ENCODE peak calls at places on chromosomes 11 and 22, in five cellular contexts. One of them, this sample, is unnamed.

GRCh38 chr11:2450321-2451041 is 5.7 kb downstream of the KCNQ1 start:
- DNase-seq in activated CD4-positive, CD25-positive, alpha-beta regulatory T cell: no peak
- DNase-seq in cardiac septum: no peak
- DNase-seq in stimulated activated CD8-positive, alpha-beta memory T cell treated with anti-CD3 and anti-CD28 coated beads, Interleukin-15, amount 100 ng/mL, for 1 hour: no peak
- DNase-seq in retina: no peak
- DNase-seq in this sample: no peak

GRCh38 chr11:3101921-3102640 is 44.9 kb upstream of the CARS1 start:
- DNase-seq in activated CD4-positive, CD25-positive, alpha-beta regulatory T cell: no peak
- DNase-seq in cardiac septum: peak
- DNase-seq in stimulated activated CD8-positive, alpha-beta memory T cell treated with anti-CD3 and anti-CD28 coated beads, Interleukin-15, amount 100 ng/mL, for 1 hour: no peak
- DNase-seq in retina: no peak
- DNase-seq in this sample: no peak

GRCh38 chr22:43159484-43160178 is 8.3 kb downstream of the TSPO start:
- DNase-seq in activated CD4-positive, CD25-positive, alpha-beta regulatory T cell: no peak
- DNase-seq in cardiac septum: no peak
- DNase-seq in stimulated activated CD8-positive, alpha-beta memory T cell treated with anti-CD3 and anti-CD28 coated beads, Interleukin-15, amount 100 ng/mL, for 1 hour: no peak
- DNase-seq in retina: no peak
- DNase-seq in this sample: no peak

GRCh38 chr11:128458316-128458715 is 129.0 kb downstream of the ETS1 start:
- DNase-seq in activated CD4-positive, CD25-positive, alpha-beta regulatory T cell: no peak
- DNase-seq in cardiac septum: no peak
- DNase-seq in stimulated activated CD8-positive, alpha-beta memory T cell treated with anti-CD3 and anti-CD28 coated beads, Interleukin-15, amount 100 ng/mL, for 1 hour: no peak
- DNase-seq in retina: no peak
- DNase-seq in this sample: peak

GRCh38 chr11:119316729-119317591 is at the start of gene MCAM:
- DNase-seq in activated CD4-positive, CD25-positive, alpha-beta regulatory T cell: no peak
- DNase-seq in cardiac septum: no peak
- DNase-seq in stimulated activated CD8-positive, alpha-beta memory T cell treated with anti-CD3 and anti-CD28 coated beads, Interleukin-15, amount 100 ng/mL, for 1 hour: no peak
- DNase-seq in retina: peak
- DNase-seq in this sample: no peak

GRCh38 chr11:126808851-126809250 is 191.7 kb downstream of the KIRREL3 start:
- DNase-seq in activated CD4-positive, CD25-positive, alpha-beta regulatory T cell: no peak
- DNase-seq in cardiac septum: no peak
- DNase-seq in stimulated activated CD8-positive, alpha-beta memory T cell treated with anti-CD3 and anti-CD28 coated beads, Interleukin-15, amount 100 ng/mL, for 1 hour: no peak
- DNase-seq in retina: no peak
- DNase-seq in this sample: no peak

GRCh38 chr11:2775083-2775625 is 75.4 kb upstream of the KCNQ1OT1 start:
- DNase-seq in activated CD4-positive, CD25-positive, alpha-beta regulatory T cell: no peak
- DNase-seq in cardiac septum: no peak
- DNase-seq in stimulated activated CD8-positive, alpha-beta memory T cell treated with anti-CD3 and anti-CD28 coated beads, Interleukin-15, amount 100 ng/mL, for 1 hour: no peak
- DNase-seq in retina: no peak
- DNase-seq in this sample: no peak

GRCh38 chr22:38222797-38223119 is 21.0 kb downstream of the MAFF start:
- DNase-seq in activated CD4-positive, CD25-positive, alpha-beta regulatory T cell: no peak
- DNase-seq in cardiac septum: no peak
- DNase-seq in stimulated activated CD8-positive, alpha-beta memory T cell treated with anti-CD3 and anti-CD28 coated beads, Interleukin-15, amount 100 ng/mL, for 1 hour: no peak
- DNase-seq in retina: no peak
- DNase-seq in this sample: no peak

GRCh38 chr11:123151366-123151765 is 43.7 kb downstream of the CLMP start:
- DNase-seq in activated CD4-positive, CD25-positive, alpha-beta regulatory T cell: no peak
- DNase-seq in cardiac septum: no peak
- DNase-seq in stimulated activated CD8-positive, alpha-beta memory T cell treated with anti-CD3 and anti-CD28 coated beads, Interleukin-15, amount 100 ng/mL, for 1 hour: no peak
- DNase-seq in retina: no peak
- DNase-seq in this sample: no peak

GRCh38 chr11:38100836-38101235 is 1502.8 kb upstream of the RAG2 start:
- DNase-seq in activated CD4-positive, CD25-positive, alpha-beta regulatory T cell: no peak
- DNase-seq in cardiac septum: no peak
- DNase-seq in stimulated activated CD8-positive, alpha-beta memory T cell treated with anti-CD3 and anti-CD28 coated beads, Interleukin-15, amount 100 ng/mL, for 1 hour: no peak
- DNase-seq in retina: no peak
- DNase-seq in this sample: no peak

GRCh38 chr22:42022162-42022847 is 23.7 kb downstream of the WBP2NL start:
- DNase-seq in activated CD4-positive, CD25-positive, alpha-beta regulatory T cell: no peak
- DNase-seq in cardiac septum: no peak
- DNase-seq in stimulated activated CD8-positive, alpha-beta memory T cell treated with anti-CD3 and anti-CD28 coated beads, Interleukin-15, amount 100 ng/mL, for 1 hour: no peak
- DNase-seq in retina: no peak
- DNase-seq in this sample: no peak

GRCh38 chr11:13119928-13120520 is 110.9 kb downstream of the RASSF10 start:
- DNase-seq in activated CD4-positive, CD25-positive, alpha-beta regulatory T cell: no peak
- DNase-seq in cardiac septum: no peak
- DNase-seq in stimulated activated CD8-positive, alpha-beta memory T cell treated with anti-CD3 and anti-CD28 coated beads, Interleukin-15, amount 100 ng/mL, for 1 hour: no peak
- DNase-seq in retina: no peak
- DNase-seq in this sample: no peak

GRCh38 chr22:24051028-24051427 is 39.9 kb downstream of the CABIN1 start:
- DNase-seq in activated CD4-positive, CD25-positive, alpha-beta regulatory T cell: no peak
- DNase-seq in cardiac septum: no peak
- DNase-seq in stimulated activated CD8-positive, alpha-beta memory T cell treated with anti-CD3 and anti-CD28 coated beads, Interleukin-15, amount 100 ng/mL, for 1 hour: no peak
- DNase-seq in retina: no peak
- DNase-seq in this sample: no peak

GRCh38 chr11:82996966-82997606 is 74.6 kb downstream of the RAB30 start:
- DNase-seq in activated CD4-positive, CD25-positive, alpha-beta regulatory T cell: no peak
- DNase-seq in cardiac septum: no peak
- DNase-seq in stimulated activated CD8-positive, alpha-beta memory T cell treated with anti-CD3 and anti-CD28 coated beads, Interleukin-15, amount 100 ng/mL, for 1 hour: no peak
- DNase-seq in retina: no peak
- DNase-seq in this sample: no peak

GRCh38 chr11:6825333-6825744 is 20.1 kb upstream of the OR10A5 start:
- DNase-seq in activated CD4-positive, CD25-positive, alpha-beta regulatory T cell: no peak
- DNase-seq in cardiac septum: no peak
- DNase-seq in stimulated activated CD8-positive, alpha-beta memory T cell treated with anti-CD3 and anti-CD28 coated beads, Interleukin-15, amount 100 ng/mL, for 1 hour: no peak
- DNase-seq in retina: no peak
- DNase-seq in this sample: no peak

GRCh38 chr11:72787262-72788104 is 6.4 kb downstream of the STARD10 start:
- DNase-seq in activated CD4-positive, CD25-positive, alpha-beta regulatory T cell: no peak
- DNase-seq in cardiac septum: no peak
- DNase-seq in stimulated activated CD8-positive, alpha-beta memory T cell treated with anti-CD3 and anti-CD28 coated beads, Interleukin-15, amount 100 ng/mL, for 1 hour: no peak
- DNase-seq in retina: peak
- DNase-seq in this sample: no peak

GRCh38 chr11:64729851-64730382 is 6.9 kb upstream of the NRXN2 start:
- DNase-seq in activated CD4-positive, CD25-positive, alpha-beta regulatory T cell: no peak
- DNase-seq in cardiac septum: no peak
- DNase-seq in stimulated activated CD8-positive, alpha-beta memory T cell treated with anti-CD3 and anti-CD28 coated beads, Interleukin-15, amount 100 ng/mL, for 1 hour: no peak
- DNase-seq in retina: peak
- DNase-seq in this sample: no peak

GRCh38 chr22:36144886-36145541 is 15.5 kb downstream of the APOL3 start:
- DNase-seq in activated CD4-positive, CD25-positive, alpha-beta regulatory T cell: no peak
- DNase-seq in cardiac septum: no peak
- DNase-seq in stimulated activated CD8-positive, alpha-beta memory T cell treated with anti-CD3 and anti-CD28 coated beads, Interleukin-15, amount 100 ng/mL, for 1 hour: no peak
- DNase-seq in retina: peak
- DNase-seq in this sample: peak

GRCh38 chr11:124961972-124962609 is 8.1 kb downstream of the CCDC15 start:
- DNase-seq in activated CD4-positive, CD25-positive, alpha-beta regulatory T cell: no peak
- DNase-seq in cardiac septum: no peak
- DNase-seq in stimulated activated CD8-positive, alpha-beta memory T cell treated with anti-CD3 and anti-CD28 coated beads, Interleukin-15, amount 100 ng/mL, for 1 hour: no peak
- DNase-seq in retina: peak
- DNase-seq in this sample: peak

GRCh38 chr11:95912902-95913560 is 10.9 kb downstream of the MTMR2 start:
- DNase-seq in activated CD4-positive, CD25-positive, alpha-beta regulatory T cell: no peak
- DNase-seq in cardiac septum: no peak
- DNase-seq in stimulated activated CD8-positive, alpha-beta memory T cell treated with anti-CD3 and anti-CD28 coated beads, Interleukin-15, amount 100 ng/mL, for 1 hour: no peak
- DNase-seq in retina: no peak
- DNase-seq in this sample: no peak

GRCh38 chr22:19814428-19814827 is 40.2 kb downstream of the GNB1L start:
- DNase-seq in activated CD4-positive, CD25-positive, alpha-beta regulatory T cell: no peak
- DNase-seq in cardiac septum: peak
- DNase-seq in stimulated activated CD8-positive, alpha-beta memory T cell treated with anti-CD3 and anti-CD28 coated beads, Interleukin-15, amount 100 ng/mL, for 1 hour: no peak
- DNase-seq in retina: no peak
- DNase-seq in this sample: no peak

GRCh38 chr22:49368976-49369725 is 458.5 kb downstream of the BRD1 start:
- DNase-seq in activated CD4-positive, CD25-positive, alpha-beta regulatory T cell: no peak
- DNase-seq in cardiac septum: no peak
- DNase-seq in stimulated activated CD8-positive, alpha-beta memory T cell treated with anti-CD3 and anti-CD28 coated beads, Interleukin-15, amount 100 ng/mL, for 1 hour: no peak
- DNase-seq in retina: no peak
- DNase-seq in this sample: no peak

GRCh38 chr11:9153651-9154050 is 62.3 kb upstream of the SCUBE2 start:
- DNase-seq in activated CD4-positive, CD25-positive, alpha-beta regulatory T cell: no peak
- DNase-seq in cardiac septum: no peak
- DNase-seq in stimulated activated CD8-positive, alpha-beta memory T cell treated with anti-CD3 and anti-CD28 coated beads, Interleukin-15, amount 100 ng/mL, for 1 hour: no peak
- DNase-seq in retina: no peak
- DNase-seq in this sample: no peak

GRCh38 chr11:44944853-44945235 is 5.8 kb downstream of the TP53I11 start:
- DNase-seq in activated CD4-positive, CD25-positive, alpha-beta regulatory T cell: no peak
- DNase-seq in cardiac septum: no peak
- DNase-seq in stimulated activated CD8-positive, alpha-beta memory T cell treated with anti-CD3 and anti-CD28 coated beads, Interleukin-15, amount 100 ng/mL, for 1 hour: no peak
- DNase-seq in retina: no peak
- DNase-seq in this sample: no peak

GRCh38 chr22:49845241-49845640 is 8.4 kb upstream of the ZBED4 start:
- DNase-seq in activated CD4-positive, CD25-positive, alpha-beta regulatory T cell: no peak
- DNase-seq in cardiac septum: no peak
- DNase-seq in stimulated activated CD8-positive, alpha-beta memory T cell treated with anti-CD3 and anti-CD28 coated beads, Interleukin-15, amount 100 ng/mL, for 1 hour: no peak
- DNase-seq in retina: no peak
- DNase-seq in this sample: no peak

GRCh38 chr22:46742576-46743221 is 4.6 kb upstream of the CERK start:
- DNase-seq in activated CD4-positive, CD25-positive, alpha-beta regulatory T cell: no peak
- DNase-seq in cardiac septum: no peak
- DNase-seq in stimulated activated CD8-positive, alpha-beta memory T cell treated with anti-CD3 and anti-CD28 coated beads, Interleukin-15, amount 100 ng/mL, for 1 hour: no peak
- DNase-seq in retina: no peak
- DNase-seq in this sample: no peak

GRCh38 chr22:30861688-30862552 is 106.7 kb downstream of the MORC2 start:
- DNase-seq in activated CD4-positive, CD25-positive, alpha-beta regulatory T cell: no peak
- DNase-seq in cardiac septum: no peak
- DNase-seq in stimulated activated CD8-positive, alpha-beta memory T cell treated with anti-CD3 and anti-CD28 coated beads, Interleukin-15, amount 100 ng/mL, for 1 hour: no peak
- DNase-seq in retina: no peak
- DNase-seq in this sample: no peak

GRCh38 chr22:44147821-44148574 is 32.7 kb upstream of the PARVG start:
- DNase-seq in activated CD4-positive, CD25-positive, alpha-beta regulatory T cell: no peak
- DNase-seq in cardiac septum: no peak
- DNase-seq in stimulated activated CD8-positive, alpha-beta memory T cell treated with anti-CD3 and anti-CD28 coated beads, Interleukin-15, amount 100 ng/mL, for 1 hour: no peak
- DNase-seq in retina: peak
- DNase-seq in this sample: peak

GRCh38 chr11:70059971-70060370 is 18.1 kb upstream of the ANO1 start:
- DNase-seq in activated CD4-positive, CD25-positive, alpha-beta regulatory T cell: no peak
- DNase-seq in cardiac septum: no peak
- DNase-seq in stimulated activated CD8-positive, alpha-beta memory T cell treated with anti-CD3 and anti-CD28 coated beads, Interleukin-15, amount 100 ng/mL, for 1 hour: no peak
- DNase-seq in retina: no peak
- DNase-seq in this sample: no peak

GRCh38 chr22:29266564-29267461 is 968 bp downstream of the RHBDD3 start:
- DNase-seq in activated CD4-positive, CD25-positive, alpha-beta regulatory T cell: no peak
- DNase-seq in cardiac septum: no peak
- DNase-seq in stimulated activated CD8-positive, alpha-beta memory T cell treated with anti-CD3 and anti-CD28 coated beads, Interleukin-15, amount 100 ng/mL, for 1 hour: no peak
- DNase-seq in retina: no peak
- DNase-seq in this sample: no peak

GRCh38 chr11:19805827-19806226 is 93.2 kb downstream of the NAV2 start:
- DNase-seq in activated CD4-positive, CD25-positive, alpha-beta regulatory T cell: no peak
- DNase-seq in cardiac septum: no peak
- DNase-seq in stimulated activated CD8-positive, alpha-beta memory T cell treated with anti-CD3 and anti-CD28 coated beads, Interleukin-15, amount 100 ng/mL, for 1 hour: no peak
- DNase-seq in retina: no peak
- DNase-seq in this sample: no peak

GRCh38 chr22:37545703-37546435 is 14.4 kb upstream of the CDC42EP1 start:
- DNase-seq in activated CD4-positive, CD25-positive, alpha-beta regulatory T cell: no peak
- DNase-seq in cardiac septum: peak
- DNase-seq in stimulated activated CD8-positive, alpha-beta memory T cell treated with anti-CD3 and anti-CD28 coated beads, Interleukin-15, amount 100 ng/mL, for 1 hour: no peak
- DNase-seq in retina: peak
- DNase-seq in this sample: peak

GRCh38 chr22:47599753-47600152 is 837.3 kb downstream of the TBC1D22A start:
- DNase-seq in activated CD4-positive, CD25-positive, alpha-beta regulatory T cell: no peak
- DNase-seq in cardiac septum: peak
- DNase-seq in stimulated activated CD8-positive, alpha-beta memory T cell treated with anti-CD3 and anti-CD28 coated beads, Interleukin-15, amount 100 ng/mL, for 1 hour: no peak
- DNase-seq in retina: no peak
- DNase-seq in this sample: no peak

GRCh38 chr11:61747389-61748285 is 4.8 kb upstream of the MYRF start:
- DNase-seq in activated CD4-positive, CD25-positive, alpha-beta regulatory T cell: no peak
- DNase-seq in cardiac septum: peak
- DNase-seq in stimulated activated CD8-positive, alpha-beta memory T cell treated with anti-CD3 and anti-CD28 coated beads, Interleukin-15, amount 100 ng/mL, for 1 hour: no peak
- DNase-seq in retina: peak
- DNase-seq in this sample: peak

GRCh38 chr22:39818050-39818449 is 75.5 kb downstream of the ENTHD1 start:
- DNase-seq in activated CD4-positive, CD25-positive, alpha-beta regulatory T cell: no peak
- DNase-seq in cardiac septum: no peak
- DNase-seq in stimulated activated CD8-positive, alpha-beta memory T cell treated with anti-CD3 and anti-CD28 coated beads, Interleukin-15, amount 100 ng/mL, for 1 hour: no peak
- DNase-seq in retina: no peak
- DNase-seq in this sample: peak

GRCh38 chr11:133041165-133041564 is 491.1 kb downstream of the OPCML start:
- DNase-seq in activated CD4-positive, CD25-positive, alpha-beta regulatory T cell: no peak
- DNase-seq in cardiac septum: no peak
- DNase-seq in stimulated activated CD8-positive, alpha-beta memory T cell treated with anti-CD3 and anti-CD28 coated beads, Interleukin-15, amount 100 ng/mL, for 1 hour: no peak
- DNase-seq in retina: peak
- DNase-seq in this sample: no peak

This sample was measured in brain microvascular endothelial cell.